ENCODE peak calls at places on chromosomes 16 and 17, in four cellular contexts. A, B, C and X are unnamed samples.

GRCh38 chr16:88611220-88611821 is 27.1 kb upstream of the IL17C start:
- DNase-seq in A (no peak), B (no peak), C (no peak), X (no peak)

GRCh38 chr17:7014995-7015586 is 2.7 kb downstream of the RNASEK start:
- DNase-seq in A (peak; percentile 45), B (peak; percentile 17), C (peak; percentile 83), X (no peak)

GRCh38 chr16:81394966-81395655 is 49.5 kb upstream of the CMIP start:
- DNase-seq in A (no peak), B (no peak), C (no peak), X (no peak)

GRCh38 chr17:49555495-49556018 is 20.1 kb upstream of the NXPH3 start:
- DNase-seq in A (no peak), B (no peak), C (no peak), X (no peak)

GRCh38 chr17:27579304-27579703 is 51.7 kb upstream of the LGALS9 start:
- DNase-seq in A (no peak), B (no peak), C (no peak), X (no peak)

GRCh38 chr17:51748749-51749604 is 409.5 kb downstream of the CA10 start:
- DNase-seq in A (no peak), B (no peak), C (no peak), X (no peak)

GRCh38 chr16:55386534-55387296 is 62.7 kb downstream of the IRX6 start:
- DNase-seq in A (no peak), B (no peak), C (no peak), X (no peak)

GRCh38 chr17:21540502-21540901 is 151.8 kb upstream of the KCNJ18 start:
- DNase-seq in A (no peak), B (no peak), C (no peak), X (no peak)

GRCh38 chr16:28292731-28293588 is 635 bp downstream of the SBK1 start:
- DNase-seq in A (peak; percentile 30), B (no peak), C (no peak), X (no peak)

GRCh38 chr17:17053446-17054379 is 11.5 kb downstream of the MPRIP start:
- DNase-seq in A (no peak), B (no peak), C (no peak), X (no peak)

GRCh38 chr16:87484487-87485331 is 8.1 kb downstream of the ZCCHC14 start:
- DNase-seq in A (no peak), B (no peak), C (no peak), X (no peak)

GRCh38 chr16:22316411-22316811 is 19.2 kb downstream of the POLR3E start:
- DNase-seq in A (no peak), B (no peak), C (no peak), X (no peak)

GRCh38 chr16:86928517-86929148 is 350.3 kb downstream of the FOXL1 start:
- DNase-seq in A (no peak), B (no peak), C (no peak), X (no peak)

GRCh38 chr16:50480206-50480605 is 68.0 kb upstream of the NKD1 start:
- DNase-seq in A (no peak), B (no peak), C (no peak), X (no peak)

GRCh38 chr17:44204453-44204882 is 4.8 kb upstream of the ATXN7L3 start:
- DNase-seq in A (no peak), B (no peak), C (no peak), X (no peak)

GRCh38 chr17:73131993-73132595 is 32.7 kb upstream of the SSTR2 start:
- DNase-seq in A (no peak), B (no peak), C (no peak), X (no peak)

GRCh38 chr17:66431910-66432309 is 129.5 kb downstream of the PRKCA start:
- DNase-seq in A (no peak), B (peak; percentile 84), C (no peak), X (no peak)

GRCh38 chr16:83810906-83811305 is 3.1 kb downstream of the HSBP1 start:
- DNase-seq in A (no peak), B (no peak), C (no peak), X (no peak)

GRCh38 chr17:48162946-48163506 is 55.5 kb downstream of the SNX11 start:
- DNase-seq in A (no peak), B (no peak), C (no peak), X (no peak)

GRCh38 chr17:41792835-41793748 is 6.6 kb upstream of the JUP start:
- DNase-seq in A (no peak), B (peak; percentile 12), C (no peak), X (peak; percentile 65)

GRCh38 chr16:49458221-49458620 is 84.6 kb downstream of the C16orf78 start:
- DNase-seq in A (no peak), B (no peak), C (no peak), X (no peak)

GRCh38 chr16:56965149-56965938 is 3.6 kb downstream of the CETP start:
- DNase-seq in A (no peak), B (no peak), C (no peak), X (no peak)

GRCh38 chr17:40526668-40527067 is 25.2 kb upstream of the TNS4 start:
- DNase-seq in A (no peak), B (no peak), C (no peak), X (no peak)

GRCh38 chr16:69243479-69243878 is 56.5 kb downstream of the SNTB2 start:
- DNase-seq in A (no peak), B (no peak), C (no peak), X (no peak)

GRCh38 chr17:72258711-72259110 is 137.9 kb downstream of the SOX9 start:
- DNase-seq in A (no peak), B (no peak), C (no peak), X (no peak)

GRCh38 chr16:30473231-30474061 is 904 bp downstream of the ITGAL start:
- DNase-seq in A (peak; percentile 29), B (no peak), C (peak; percentile 64), X (no peak)

GRCh38 chr16:66844009-66844341 is 239 bp upstream of the CA7 start:
- DNase-seq in A (no peak), B (no peak), C (no peak), X (no peak)

GRCh38 chr16:80569440-80570105 is 28.8 kb downstream of the DYNLRB2 start:
- DNase-seq in A (peak; percentile 40), B (no peak), C (peak; percentile 53), X (peak; percentile 78)